ENCODE peak calls at places on chromosomes 11 and 22, in ten cellular contexts. S, B, O, J, D, E, U, R, T and G are unnamed samples.

GRCh38 chr11:19633276-19633675 is 79.4 kb upstream of the NAV2 start:
- DNase-seq in S (no peak), B (no peak), R (no peak), U (no peak), J (no peak), E (no peak), D (peak), O (no peak), T (no peak), G (no peak)

GRCh38 chr11:130765951-130766649 is 150.2 kb downstream of the SNX19 start:
- DNase-seq in B (no peak), D (no peak), U (no peak), S (no peak), T (no peak), J (no peak), E (peak), R (no peak), O (no peak), G (no peak)

GRCh38 chr22:37502342-37503182 is 16.4 kb upstream of the MFNG start:
- DNase-seq in B (no peak), T (no peak), E (no peak), S (no peak), J (no peak), D (no peak), U (no peak), O (peak), R (no peak), G (no peak)

GRCh38 chr11:17762309-17762974 is 27.9 kb downstream of the KCNC1 start:
- DNase-seq in S (peak), U (no peak), J (no peak), T (no peak), B (no peak), E (no peak), R (no peak), O (peak), D (no peak), G (no peak)

GRCh38 chr11:73330569-73331093 is 22.6 kb downstream of the ARHGEF17 start:
- DNase-seq in T (peak), U (no peak), D (no peak), R (no peak), O (peak), J (peak), S (no peak), B (no peak), E (no peak), G (no peak)

GRCh38 chr11:2522636-2523255 is 77.9 kb downstream of the KCNQ1 start:
- DNase-seq in J (no peak), S (no peak), U (no peak), O (no peak), T (no peak), B (peak), D (peak), E (no peak), R (no peak), G (no peak)

GRCh38 chr11:61727401-61727811 is 25.0 kb upstream of the MYRF start:
- DNase-seq in O (no peak), T (no peak), B (no peak), S (no peak), E (no peak), J (no peak), U (no peak), R (no peak), D (no peak), G (no peak)

GRCh38 chr11:124644426-124645280 is 22.0 kb downstream of the TBRG1 start:
- DNase-seq in U (peak), O (peak), T (peak), D (peak), S (peak), B (peak), R (peak), E (peak), J (peak), G (peak)